ENCODE peak calls at places on chromosomes 6 and 20, in four cellular contexts. I is K562, V is H1, C is SK-N-SH. S is an unnamed sample.

GRCh38 chr20:44005661-44006060 is 91.0 kb downstream of the TOX2 start:
- DNase-seq in C (no peak), V (no peak), I (no peak), S (no peak)

GRCh38 chr20:12047838-12048432 is 130.2 kb downstream of the BTBD3 start:
- DNase-seq in I (no peak), C (no peak), V (no peak), S (no peak)

GRCh38 chr6:111727798-111728197 is 122.1 kb upstream of the TRAF3IP2 start:
- DNase-seq in V (no peak), I (peak), C (peak), S (no peak)

GRCh38 chr6:3280091-3280490 is 21.3 kb downstream of the PSMG4 start:
- DNase-seq in V (no peak), C (no peak), I (peak), S (no peak)

GRCh38 chr6:111624391-111625098 is 18.9 kb upstream of the TRAF3IP2 start:
- DNase-seq in V (no peak), C (no peak), I (no peak), S (no peak)

GRCh38 chr6:8855411-8855810 is 420.1 kb upstream of the SLC35B3 start:
- DNase-seq in C (no peak), V (no peak), I (no peak), S (no peak)

GRCh38 chr6:6793388-6794250 is 205.1 kb downstream of the LY86 start:
- DNase-seq in V (no peak), C (no peak), I (no peak), S (no peak)

GRCh38 chr6:118382126-118382525 is 166.0 kb upstream of the PLN start:
- DNase-seq in C (no peak), I (no peak), V (no peak), S (no peak)

GRCh38 chr6:16033214-16033613 is 95.7 kb upstream of the MYLIP start:
- DNase-seq in I (no peak), V (no peak), C (no peak), S (no peak)

GRCh38 chr6:19759117-19759880 is 77.9 kb upstream of the ID4 start:
- DNase-seq in V (no peak), I (no peak), C (no peak), S (no peak)

GRCh38 chr6:44261581-44261980 is 3.8 kb downstream of the NFKBIE start:
- DNase-seq in V (no peak), I (no peak), C (no peak), S (no peak)

GRCh38 chr6:4518506-4518905 is 257.7 kb upstream of the CDYL start:
- DNase-seq in C (no peak), I (no peak), V (no peak), S (no peak)

GRCh38 chr6:23533954-23534725 is 591.9 kb upstream of the NRSN1 start:
- DNase-seq in I (no peak), V (no peak), C (no peak), S (no peak)

GRCh38 chr20:6920991-6921613 is 153.6 kb downstream of the BMP2 start:
- DNase-seq in I (no peak), V (no peak), C (no peak), S (no peak)

GRCh38 chr20:50844430-50845100 is 49.7 kb downstream of the BCAS4 start:
- DNase-seq in I (peak), C (no peak), V (no peak), S (no peak)

GRCh38 chr20:62692176-62692575 is 16.5 kb upstream of the NTSR1 start:
- DNase-seq in I (no peak), C (peak), V (no peak), S (no peak)

GRCh38 chr6:157845493-157846259 is 22.6 kb downstream of the SNX9 start:
- DNase-seq in I (no peak), C (no peak), V (no peak), S (no peak)

GRCh38 chr6:30326446-30327231 is at the start of gene TRIM39:
- DNase-seq in I (peak), C (peak), V (no peak), S (peak)

GRCh38 chr6:47245745-47246371 is 63.8 kb downstream of the TNFRSF21 start:
- DNase-seq in I (no peak), C (no peak), V (no peak), S (no peak)

GRCh38 chr6:140636698-140637402 is 1262.4 kb upstream of the CITED2 start:
- DNase-seq in I (no peak), C (no peak), V (peak), S (no peak)

GRCh38 chr20:48819813-48820648 is 7.8 kb downstream of the PREX1 start:
- DNase-seq in C (no peak), V (no peak), I (no peak), S (no peak)
- TF ChIP-seq TEAD4 in C (no peak), V (no peak), I (no peak), S (no peak)

GRCh38 chr6:37334047-37334446 is 19.7 kb upstream of the RNF8 start:
- DNase-seq in I (no peak), C (no peak), V (no peak), S (no peak)
- TF ChIP-seq TEAD4 in I (no peak), C (no peak), V (no peak), S (no peak)

GRCh38 chr6:167102318-167102717 is 20.6 kb upstream of the CCR6 start:
- DNase-seq in C (no peak), V (no peak), I (no peak), S (no peak)

GRCh38 chr6:167100241-167100674 is 22.6 kb upstream of the CCR6 start:
- DNase-seq in C (no peak), V (no peak), I (peak), S (no peak)

GRCh38 chr6:167097770-167098169 is 25.1 kb upstream of the CCR6 start:
- DNase-seq in V (no peak), C (no peak), I (no peak), S (no peak)

GRCh38 chr6:167098825-167099225 is 24.1 kb upstream of the CCR6 start:
- DNase-seq in I (no peak), V (no peak), C (no peak), S (no peak)

DNA sequence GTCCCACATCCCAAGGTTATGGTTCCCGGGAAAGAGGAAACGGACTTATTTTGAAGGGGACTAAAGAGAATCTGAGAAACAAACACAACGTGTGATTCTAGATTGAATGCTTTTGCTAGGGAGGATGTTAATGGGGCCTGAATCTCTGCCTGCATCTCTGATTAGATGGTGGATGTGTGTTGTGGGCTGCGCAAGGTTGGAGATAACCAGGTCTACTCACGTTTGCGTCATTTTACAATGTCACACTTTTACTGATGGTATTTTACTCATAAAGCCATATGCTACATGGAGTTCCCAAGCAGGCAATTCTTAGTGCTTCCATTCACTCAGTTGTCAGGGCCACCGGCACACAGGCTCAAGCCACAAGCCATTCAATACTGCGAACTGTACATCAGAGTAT is 23.2 kb upstream of the CCR6 start:
- DNase-seq in C (no peak), I (no peak), V (no peak), S (no peak)
- TF ChIP-seq TEAD4 in C (no peak), I (no peak), V (no peak), S (no peak)

DNA sequence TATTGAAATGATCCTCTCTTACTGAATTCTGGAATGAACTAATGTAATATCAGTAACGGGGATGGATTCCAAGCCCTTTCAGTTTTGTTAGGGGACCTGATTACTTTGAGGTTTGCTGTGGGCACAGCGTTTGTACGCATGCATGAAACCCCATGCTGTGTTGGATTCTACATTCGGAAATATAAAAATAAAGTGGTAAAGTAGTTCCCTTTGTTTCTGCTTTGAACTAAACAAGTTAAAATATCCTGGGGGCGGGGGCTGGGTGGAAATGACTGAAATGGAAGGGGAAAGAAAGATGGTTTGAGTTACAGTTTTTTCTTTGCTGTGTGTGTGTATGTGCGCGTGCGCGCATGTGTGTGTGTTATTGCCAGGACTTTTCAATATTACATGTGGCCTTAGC is 196.5 kb upstream of the OPRM1 start:
- DNase-seq in V (no peak), C (no peak), I (no peak), S (no peak)
- TF ChIP-seq TEAD4 in V (no peak), C (no peak), I (no peak), S (no peak)

DNA sequence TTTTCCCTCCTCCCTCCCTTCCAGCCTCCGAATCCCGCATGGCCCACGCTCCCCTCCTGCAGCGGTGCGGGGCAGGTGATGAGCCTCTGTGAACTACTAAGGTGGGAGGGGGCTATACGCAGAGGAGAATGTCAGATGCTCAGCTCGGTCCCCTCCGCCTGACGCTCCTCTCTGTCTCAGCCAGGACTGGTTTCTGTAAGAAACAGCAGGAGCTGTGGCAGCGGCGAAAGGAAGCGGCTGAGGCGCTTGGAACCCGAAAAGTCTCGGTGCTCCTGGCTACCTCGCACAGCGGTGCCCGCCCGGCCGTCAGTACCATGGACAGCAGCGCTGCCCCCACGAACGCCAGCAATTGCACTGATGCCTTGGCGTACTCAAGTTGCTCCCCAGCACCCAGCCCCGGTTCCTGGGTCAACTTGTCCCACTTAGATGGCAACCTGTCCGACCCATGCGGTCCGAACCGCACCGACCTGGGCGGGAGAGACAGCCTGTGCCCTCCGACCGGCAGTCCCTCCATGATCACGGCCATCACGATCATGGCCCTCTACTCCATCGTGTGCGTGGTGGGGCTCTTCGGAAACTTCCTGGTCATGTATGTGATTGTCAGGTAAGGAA is at the start of gene OPRM1:
- DNase-seq in V (peak), C (peak), I (peak), S (peak)
- TF ChIP-seq TEAD4 in V (no peak), C (no peak), I (no peak), S (peak)

GRCh38 chr6:85983032-85983659 is 340.5 kb upstream of the SYNCRIP start:
- DNase-seq in C (no peak), V (no peak), I (no peak), S (no peak)

GRCh38 chr6:85975957-85976356 is 333.3 kb upstream of the SYNCRIP start:
- DNase-seq in I (no peak), V (no peak), C (no peak), S (no peak)

DNA sequence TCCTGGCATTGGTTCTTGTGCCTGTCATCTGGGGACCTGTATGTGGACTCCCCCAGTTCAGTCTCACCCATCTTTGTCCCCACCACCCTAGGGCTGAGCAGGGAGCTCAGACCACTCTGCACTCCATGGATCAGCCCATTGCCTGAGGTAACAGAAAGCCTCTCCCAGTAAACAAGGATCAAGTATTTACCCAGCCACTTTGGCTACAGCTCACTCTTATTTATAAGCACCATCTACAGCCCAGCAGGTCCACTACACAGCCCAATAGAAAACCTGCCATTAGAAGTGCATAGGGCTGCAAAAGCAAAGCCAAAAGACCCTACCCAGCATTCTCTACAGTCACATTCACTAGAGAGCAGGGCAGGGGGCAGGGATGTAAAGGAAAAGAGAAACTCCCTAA is 335.0 kb upstream of the SYNCRIP start:
- DNase-seq in V (no peak), I (no peak), C (no peak), S (no peak)
- TF ChIP-seq TEAD4 in V (no peak), I (no peak), C (no peak), S (no peak)

GRCh38 chr20:34390769-34391447 is 27.8 kb downstream of the ITCH start:
- DNase-seq in C (no peak), I (no peak), V (peak), S (no peak)
- TF ChIP-seq TEAD4 in C (peak), I (peak), V (no peak), S (no peak)

GRCh38 chr6:12026120-12026519 is 14.0 kb downstream of the HIVEP1 start:
- DNase-seq in I (no peak), C (no peak), V (no peak), S (no peak)
- TF ChIP-seq TEAD4 in I (no peak), C (no peak), V (no peak), S (no peak)

DNA sequence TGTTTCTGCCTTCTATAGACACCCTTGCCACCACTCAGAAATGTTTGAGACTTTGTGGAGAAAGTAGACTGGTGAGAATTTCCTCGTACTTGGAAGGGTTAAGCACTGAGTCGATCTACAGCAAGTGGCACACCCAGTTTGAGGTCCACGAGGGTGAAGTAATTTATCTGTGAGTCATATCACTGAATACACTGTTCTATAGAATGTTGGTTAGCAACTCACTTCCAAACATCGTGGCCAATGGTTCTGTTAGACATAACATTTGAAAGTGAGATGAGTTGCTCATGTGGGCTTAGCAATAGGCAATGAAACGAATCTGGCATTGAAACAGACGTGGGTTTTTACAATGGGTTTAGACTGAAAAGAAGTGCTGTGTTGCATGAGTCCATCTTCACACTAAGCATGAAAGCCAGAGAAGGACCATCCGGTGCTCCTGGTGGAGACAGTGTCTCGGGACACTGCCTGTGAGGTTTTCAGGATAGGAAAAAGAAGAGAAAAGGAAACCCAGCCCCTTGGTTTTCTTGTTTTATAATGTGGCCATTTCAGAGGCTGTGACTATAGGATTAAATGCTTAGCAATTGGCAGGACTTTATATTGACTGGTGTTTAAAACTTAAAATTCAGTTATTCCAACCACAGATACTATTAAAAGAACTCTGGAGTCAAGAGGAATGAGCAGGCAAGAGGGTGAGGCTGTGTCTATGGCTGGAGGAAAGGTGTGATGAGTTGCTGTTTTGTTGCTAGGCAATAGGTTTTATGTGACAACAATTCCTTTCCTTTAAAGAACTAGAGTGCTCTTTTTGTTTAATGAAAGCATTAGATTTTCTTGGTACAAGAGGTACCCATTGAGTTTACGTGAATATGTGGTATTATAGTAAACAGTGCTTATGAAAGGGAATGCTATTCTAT is 31.0 kb upstream of the EZR start:
- DNase-seq in V (no peak), C (no peak), I (peak), S (no peak)
- TF ChIP-seq TEAD4 in V (no peak), C (peak), I (peak), S (no peak)

DNA sequence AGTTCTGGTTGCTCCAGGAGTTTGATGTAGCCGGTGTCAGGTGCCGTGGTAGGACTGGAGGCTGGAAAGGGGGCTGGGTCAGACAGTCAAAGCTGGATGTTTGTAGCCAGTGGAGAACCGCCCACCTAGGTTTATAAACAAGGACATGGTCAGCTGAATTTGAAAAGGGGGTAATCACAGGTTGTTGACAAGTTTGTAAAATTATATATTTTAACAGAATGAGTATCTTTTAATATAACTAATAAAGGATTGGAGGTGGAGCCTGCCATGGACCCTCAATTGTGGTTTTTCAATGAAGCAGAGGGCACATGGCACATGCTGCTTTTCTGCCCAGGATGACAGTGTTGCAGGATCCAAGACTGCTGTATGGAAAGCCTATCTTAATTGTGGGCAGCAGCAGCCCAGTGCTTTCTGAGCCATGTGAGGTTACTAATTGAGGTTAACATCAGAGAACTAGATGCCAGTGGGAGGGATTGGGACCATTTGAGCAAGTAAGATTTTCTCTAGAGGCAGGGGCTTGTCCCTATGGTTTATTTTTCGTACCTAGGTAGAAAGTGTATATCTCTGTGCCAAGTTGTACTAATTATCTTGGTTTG is 9.7 kb downstream of the HECA start:
- DNase-seq in C (no peak), V (no peak), I (no peak), S (no peak)
- TF ChIP-seq TEAD4 in C (no peak), V (no peak), I (no peak), S (no peak)

S was measured in WTC11.